ENCODE peak calls at places on chromosomes 3 and 15, in five cellular contexts. X, D, I, P and U are unnamed samples.

GRCh38 chr15:74202461-74203401 is at the start of gene STRA6:
- DNase-seq in X (no peak), D (no peak), I (no peak), P (peak), U (no peak)

GRCh38 chr15:41814534-41814933 is 13.4 kb upstream of the JMJD7 start:
- DNase-seq in X (no peak), D (no peak), I (no peak), P (no peak), U (no peak)

GRCh38 chr3:135889417-135889816 is 76.1 kb upstream of the PPP2R3A start:
- DNase-seq in X (no peak), D (no peak), I (peak), P (no peak), U (no peak)

GRCh38 chr3:188178293-188178950 is 24.5 kb downstream of the LPP start:
- DNase-seq in X (no peak), D (no peak), I (no peak), P (peak), U (no peak)

GRCh38 chr15:79339588-79340314 is 28.8 kb downstream of the TMED3 start:
- DNase-seq in X (peak), D (no peak), I (no peak), P (peak), U (no peak)

GRCh38 chr15:66780172-66780972 is 78.3 kb downstream of the SMAD6 start:
- DNase-seq in X (no peak), D (no peak), I (no peak), P (peak), U (no peak)

GRCh38 chr15:67945951-67946700 is 106.3 kb upstream of the RNU6-1 start:
- DNase-seq in X (no peak), D (peak), I (peak), P (peak), U (no peak)

GRCh38 chr3:183487896-183488295 is 59.5 kb upstream of the MCF2L2 start:
- DNase-seq in X (no peak), D (no peak), I (peak), P (no peak), U (peak)

GRCh38 chr15:97966924-97967620 is 6.6 kb downstream of the ARRDC4 start:
- DNase-seq in X (no peak), D (no peak), I (no peak), P (no peak), U (no peak)

GRCh38 chr3:194837457-194838135 is 151.9 kb downstream of the FAM43A start:
- DNase-seq in X (no peak), D (no peak), I (no peak), P (no peak), U (no peak)

GRCh38 chr15:26690778-26691177 is 82.1 kb downstream of the GABRB3 start:
- DNase-seq in X (no peak), D (no peak), I (no peak), P (no peak), U (no peak)

DNA sequence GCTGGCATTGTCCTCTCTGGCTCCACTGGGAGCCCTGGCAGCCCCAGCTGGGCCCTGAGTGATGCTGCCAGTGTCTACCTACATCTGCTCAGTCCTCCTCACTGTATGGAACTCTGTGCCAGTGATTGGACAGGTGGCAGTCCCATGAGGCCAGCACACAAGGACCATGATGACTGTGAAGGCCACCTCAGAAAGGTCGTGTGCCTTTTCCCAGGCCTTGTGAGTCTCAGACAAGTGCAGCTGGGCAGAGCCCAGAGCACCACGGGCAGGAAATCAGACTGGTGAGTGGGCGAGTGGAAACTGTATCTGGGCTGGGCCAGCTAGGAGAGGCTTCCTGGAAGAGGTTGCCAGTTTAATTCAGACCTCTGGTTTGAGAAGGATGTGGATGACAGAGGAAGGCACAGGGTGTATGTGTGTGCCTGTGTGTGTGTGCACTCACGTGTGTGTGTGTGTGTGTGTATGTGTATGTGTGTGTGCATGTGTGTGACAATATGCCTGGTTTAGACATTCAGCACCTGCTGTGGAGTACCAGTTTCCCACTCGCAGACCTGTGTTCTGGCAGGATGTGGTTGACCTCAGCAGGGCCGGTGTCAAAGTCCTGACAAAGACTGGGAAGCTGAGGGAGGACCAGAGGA is 7.0 kb downstream of the MAPKAPK3 start:
- DNase-seq in X (peak), D (no peak), I (no peak), P (no peak), U (no peak)
- TF ChIP-seq POLR2A in X (no peak), D (no peak), I (no peak), P (no peak), U (no peak)

GRCh38 chr15:90003736-90004135 is 2.6 kb downstream of the ZNF710 start:
- DNase-seq in X (no peak), D (no peak), I (no peak), P (no peak), U (no peak)

GRCh38 chr15:90006217-90007088 is 5.3 kb downstream of the ZNF710 start:
- DNase-seq in X (no peak), D (no peak), I (no peak), P (no peak), U (peak)

GRCh38 chr15:90002428-90002844 is 1.3 kb downstream of the ZNF710 start:
- DNase-seq in X (peak), D (peak), I (no peak), P (peak), U (no peak)

GRCh38 chr15:90004252-90004651 is 3.1 kb downstream of the ZNF710 start:
- DNase-seq in X (no peak), D (no peak), I (no peak), P (no peak), U (no peak)

DNA sequence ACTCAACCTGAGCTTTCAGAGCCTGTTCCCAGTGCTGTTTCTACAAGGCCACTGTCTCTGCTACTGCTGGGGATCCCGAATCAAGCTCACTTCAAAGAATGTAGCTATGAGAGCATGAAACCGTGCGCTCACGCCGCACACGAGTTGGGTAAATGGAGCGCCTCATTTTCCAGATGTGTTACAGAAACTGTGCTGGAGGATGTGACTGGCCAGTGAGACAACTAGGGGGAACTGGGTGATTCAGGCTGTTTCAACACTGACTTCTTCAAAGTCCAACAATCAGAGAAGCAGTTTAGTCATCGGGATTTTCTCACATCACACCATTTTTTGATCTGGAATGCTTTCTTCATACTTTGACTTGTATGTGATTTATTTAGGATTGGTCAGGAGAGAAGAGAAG is 3.5 kb downstream of the ZNF710 start:
- DNase-seq in X (peak), D (no peak), I (no peak), P (peak), U (no peak)
- TF ChIP-seq POLR2A in X (no peak), D (no peak), I (no peak), P (no peak), U (no peak)

DNA sequence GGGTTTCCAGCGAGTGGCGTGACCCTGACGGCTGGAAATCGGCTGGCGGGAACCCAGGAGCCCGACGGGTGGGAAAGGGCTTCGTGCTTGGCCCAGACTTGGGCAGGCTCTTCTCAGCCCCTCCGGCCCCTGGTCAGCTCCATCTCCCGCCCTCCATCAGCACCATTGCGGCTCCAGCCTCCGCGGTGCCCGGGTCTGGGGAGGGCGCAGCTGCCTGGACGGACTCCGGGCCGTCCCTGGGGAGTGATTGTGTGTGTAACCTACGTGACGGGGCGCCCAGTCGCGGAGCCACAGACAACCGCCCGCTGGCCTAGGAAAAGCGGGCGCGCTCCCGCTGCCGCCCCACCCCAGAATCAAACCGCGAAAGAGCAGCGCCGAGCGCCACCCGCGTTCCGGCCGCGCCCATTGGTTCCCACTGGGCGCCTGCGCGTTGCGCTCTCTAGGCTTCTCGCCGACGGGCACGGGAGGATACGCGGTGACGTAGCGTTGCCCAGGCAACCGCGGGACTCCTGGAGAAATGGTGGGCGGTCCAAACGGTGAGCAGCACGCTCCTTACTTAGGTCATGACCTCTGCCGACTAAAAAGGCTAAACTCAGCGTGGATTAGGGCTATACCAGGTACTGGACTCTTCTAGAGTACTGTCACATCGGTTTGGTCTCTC is at the start of gene CFAP20DC:
- DNase-seq in X (peak), D (peak), I (peak), P (peak), U (peak)
- TF ChIP-seq POLR2A in X (peak), D (peak), I (no peak), P (peak), U (no peak)

GRCh38 chr3:49665822-49666519 is 8.2 kb upstream of the APEH start:
- DNase-seq in X (no peak), D (no peak), I (no peak), P (no peak), U (peak)

GRCh38 chr3:49662720-49663413 is 11.3 kb upstream of the APEH start:
- DNase-seq in X (no peak), D (no peak), I (no peak), P (no peak), U (no peak)

GRCh38 chr3:49664300-49664699 is 9.9 kb upstream of the APEH start:
- DNase-seq in X (no peak), D (no peak), I (no peak), P (no peak), U (no peak)

GRCh38 chr3:49662021-49662420 is 12.1 kb upstream of the APEH start:
- DNase-seq in X (no peak), D (no peak), I (no peak), P (no peak), U (no peak)

GRCh38 chr3:49663831-49664230 is 10.3 kb upstream of the APEH start:
- DNase-seq in X (no peak), D (no peak), I (no peak), P (no peak), U (no peak)
- TF ChIP-seq POLR2A in X (no peak), D (no peak), I (no peak), P (no peak), U (no peak)

GRCh38 chr3:196608693-196609092 is 30.8 kb upstream of the NRROS start:
- DNase-seq in X (no peak), D (no peak), I (no peak), P (no peak), U (no peak)

GRCh38 chr3:196611761-196612483 is 27.6 kb upstream of the NRROS start:
- DNase-seq in X (peak), D (no peak), I (no peak), P (no peak), U (no peak)

GRCh38 chr3:196609815-196610515 is 29.5 kb upstream of the NRROS start:
- DNase-seq in X (no peak), D (no peak), I (no peak), P (no peak), U (no peak)

GRCh38 chr3:196604548-196604947 is 34.9 kb upstream of the NRROS start:
- DNase-seq in X (no peak), D (no peak), I (no peak), P (no peak), U (no peak)

DNA sequence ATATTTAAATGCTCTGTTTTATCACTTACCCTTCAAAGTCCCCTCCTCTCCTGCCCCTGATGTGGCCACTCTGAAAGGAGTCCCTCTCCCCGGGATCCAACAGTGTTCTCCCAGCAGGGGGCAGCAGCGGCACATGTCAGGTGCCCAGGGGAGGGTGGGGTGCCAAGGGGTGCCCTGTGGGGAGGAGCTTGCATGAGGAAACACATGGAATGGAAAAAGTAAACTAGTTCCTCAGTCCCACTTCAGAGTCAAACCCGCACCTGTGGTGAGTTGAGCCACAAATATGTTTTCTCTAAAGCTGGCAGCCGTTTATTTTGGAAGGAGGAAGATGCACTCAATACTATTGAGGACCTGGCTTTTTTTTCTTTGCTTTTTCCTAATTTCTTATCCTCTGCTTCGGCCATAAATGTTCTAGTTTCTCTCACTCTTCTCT is 30.1 kb upstream of the NRROS start:
- DNase-seq in X (peak), D (peak), I (peak), P (peak), U (peak)
- TF ChIP-seq POLR2A in X (no peak), D (no peak), I (no peak), P (no peak), U (no peak)

GRCh38 chr3:66456711-66457173 is 44.1 kb downstream of the LRIG1 start:
- DNase-seq in X (no peak), D (no peak), I (no peak), P (no peak), U (no peak)
- TF ChIP-seq POLR2A in X (no peak), D (no peak), I (no peak), P (no peak), U (no peak)

GRCh38 chr15:35560895-35561294 is 14.9 kb upstream of the DPH6 start:
- DNase-seq in X (no peak), D (no peak), I (no peak), P (no peak), U (no peak)
- TF ChIP-seq POLR2A in X (no peak), D (no peak), I (no peak), P (no peak), U (no peak)

DNA sequence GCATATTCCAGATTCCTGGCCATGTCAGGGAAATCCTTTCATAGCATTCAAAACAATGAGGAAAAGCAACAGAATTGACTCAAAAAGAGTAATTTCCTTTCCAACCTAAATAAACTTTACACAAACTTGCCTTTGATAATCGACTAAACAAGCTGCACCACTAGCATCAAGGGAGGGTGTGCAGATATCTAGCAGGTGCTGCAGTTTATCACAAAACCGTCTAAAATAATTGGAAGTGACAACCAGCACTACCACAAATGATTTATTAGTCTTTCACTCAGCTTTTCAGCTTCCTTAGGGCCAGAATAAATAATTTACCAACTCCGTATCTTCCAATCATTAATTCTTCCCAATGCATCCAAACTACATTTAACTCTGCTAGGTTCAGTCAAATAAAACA is 71.7 kb downstream of the TBC1D5 start:
- DNase-seq in X (peak), D (no peak), I (no peak), P (no peak), U (no peak)
- TF ChIP-seq POLR2A in X (no peak), D (no peak), I (no peak), P (no peak), U (no peak)